ENCODE peak calls at places on chromosomes 5 and 9, in eight cellular contexts. Q is tibial nerve, P is stomach, T is H1, G is transverse colon, Y is HepG2, A is A549, I is sigmoid colon. X is an unnamed sample.

GRCh38 chr5:123422433-123423277 is 548 bp downstream of the CEP120 start:
- DNase-seq in Q (peak), P (peak), T (no peak), G (no peak), Y (peak), A (peak), I (no peak), X (no peak)

GRCh38 chr5:138212828-138213160 is 329 bp downstream of the CDC23 start:
- DNase-seq in Q (no peak), P (no peak), T (no peak), G (peak), Y (no peak), A (peak), I (no peak), X (no peak)

GRCh38 chr9:113548221-113549041 is 84.9 kb downstream of the RGS3 start:
- DNase-seq in Q (no peak), P (peak), T (no peak), G (peak), Y (peak), A (no peak), I (peak), X (peak)

GRCh38 chr9:801399-802071 is 40.0 kb upstream of the DMRT1 start:
- DNase-seq in Q (no peak), P (no peak), T (no peak), G (no peak), Y (no peak), A (no peak), I (no peak), X (no peak)

GRCh38 chr9:2307480-2307879 is 292.3 kb downstream of the SMARCA2 start:
- DNase-seq in Q (no peak), P (no peak), T (no peak), G (no peak), Y (no peak), A (no peak), I (no peak), X (no peak)

GRCh38 chr9:752201-752600 is 89.3 kb upstream of the DMRT1 start:
- DNase-seq in Q (no peak), P (no peak), T (no peak), G (no peak), Y (no peak), A (no peak), I (no peak), X (peak)

GRCh38 chr9:4865685-4866084 is 72.9 kb downstream of the RCL1 start:
- DNase-seq in Q (no peak), P (no peak), T (no peak), G (no peak), Y (no peak), A (no peak), I (no peak), X (no peak)

GRCh38 chr5:66647146-66647856 is 51.1 kb downstream of the MAST4 start:
- DNase-seq in Q (no peak), P (no peak), T (no peak), G (no peak), Y (no peak), A (no peak), I (no peak), X (no peak)

GRCh38 chr5:82467006-82467561 is 188.9 kb upstream of the RPS23 start:
- DNase-seq in Q (no peak), P (no peak), T (no peak), G (no peak), Y (no peak), A (no peak), I (no peak), X (no peak)

GRCh38 chr9:137240321-137240840 is 706 bp upstream of the TUBB4B start:
- DNase-seq in Q (peak), P (peak), T (no peak), G (peak), Y (no peak), A (no peak), I (peak), X (peak)

GRCh38 chr9:127057970-127058644 is 64.3 kb downstream of the ANGPTL2 start:
- DNase-seq in Q (no peak), P (peak), T (no peak), G (no peak), Y (no peak), A (no peak), I (no peak), X (no peak)

GRCh38 chr9:111959960-111960359 is 63.3 kb downstream of the UGCG start:
- DNase-seq in Q (no peak), P (no peak), T (no peak), G (no peak), Y (no peak), A (no peak), I (no peak), X (no peak)

GRCh38 chr9:84781431-84781830 is 111.9 kb downstream of the NTRK2 start:
- DNase-seq in Q (no peak), P (no peak), T (no peak), G (no peak), Y (peak), A (no peak), I (no peak), X (no peak)

GRCh38 chr5:168532471-168532870 is 3.4 kb downstream of the FBLL1 start:
- DNase-seq in Q (no peak), P (no peak), T (no peak), G (no peak), Y (no peak), A (no peak), I (no peak), X (no peak)

GRCh38 chr5:37308796-37309195 is 59.6 kb upstream of the CPLANE1 start:
- DNase-seq in Q (no peak), P (no peak), T (no peak), G (no peak), Y (no peak), A (no peak), I (no peak), X (no peak)

GRCh38 chr9:109408759-109409462 is 88.1 kb upstream of the EPB41L4B start:
- DNase-seq in Q (no peak), P (no peak), T (no peak), G (no peak), Y (no peak), A (no peak), I (no peak), X (no peak)

GRCh38 chr5:143200781-143201398 is 202.6 kb downstream of the NR3C1 start:
- DNase-seq in Q (no peak), P (no peak), T (no peak), G (no peak), Y (no peak), A (no peak), I (no peak), X (no peak)

GRCh38 chr5:151682240-151682639 is 4.5 kb downstream of the SPARC start:
- DNase-seq in Q (no peak), P (no peak), T (no peak), G (no peak), Y (no peak), A (no peak), I (no peak), X (no peak)

GRCh38 chr5:154238776-154239481 is 48.4 kb downstream of the GALNT10 start:
- DNase-seq in Q (no peak), P (no peak), T (no peak), G (no peak), Y (no peak), A (no peak), I (no peak), X (no peak)

GRCh38 chr5:115456056-115456455 is 88.5 kb downstream of the FEM1C start:
- DNase-seq in Q (no peak), P (no peak), T (no peak), G (no peak), Y (no peak), A (no peak), I (no peak), X (no peak)

GRCh38 chr9:100011062-100011681 is 87.6 kb downstream of the ERP44 start:
- DNase-seq in Q (no peak), P (no peak), T (no peak), G (no peak), Y (peak), A (peak), I (no peak), X (no peak)

GRCh38 chr9:83956288-83957028 is 23.6 kb downstream of the HNRNPK start:
- DNase-seq in Q (peak), P (peak), T (no peak), G (peak), Y (peak), A (peak), I (peak), X (peak)

GRCh38 chr5:4158750-4159447 is 563.3 kb downstream of the IRX1 start:
- DNase-seq in Q (no peak), P (no peak), T (no peak), G (no peak), Y (no peak), A (no peak), I (no peak), X (no peak)

GRCh38 chr9:82081507-82081906 is 92.9 kb downstream of the SPATA31D1 start:
- DNase-seq in Q (no peak), P (no peak), T (no peak), G (no peak), Y (no peak), A (no peak), I (no peak), X (no peak)

GRCh38 chr9:94692601-94693000 is 33.9 kb upstream of the AOPEP start:
- DNase-seq in Q (no peak), P (no peak), T (no peak), G (no peak), Y (peak), A (peak), I (no peak), X (no peak)

GRCh38 chr5:175797521-175798038 is 73.8 kb upstream of the CPLX2 start:
- DNase-seq in Q (no peak), P (no peak), T (peak), G (no peak), Y (peak), A (no peak), I (no peak), X (no peak)

GRCh38 chr9:76004526-76004925 is 114.1 kb downstream of the PCSK5 start:
- DNase-seq in Q (no peak), P (no peak), T (no peak), G (no peak), Y (no peak), A (no peak), I (no peak), X (no peak)

GRCh38 chr5:114360816-114361723 is 800 bp upstream of the KCNN2 start:
- DNase-seq in Q (no peak), P (no peak), T (peak), G (no peak), Y (no peak), A (peak), I (no peak), X (no peak)

GRCh38 chr9:131810351-131811170 is 70.7 kb upstream of the RAPGEF1 start:
- DNase-seq in Q (no peak), P (no peak), T (no peak), G (no peak), Y (no peak), A (peak), I (no peak), X (no peak)

GRCh38 chr5:134410822-134411221 is 859 bp downstream of the CDKN2AIPNL start:
- DNase-seq in Q (no peak), P (no peak), T (no peak), G (no peak), Y (no peak), A (no peak), I (no peak), X (no peak)

GRCh38 chr5:165722401-165722800 is 2217.0 kb downstream of the MAT2B start:
- DNase-seq in Q (no peak), P (no peak), T (no peak), G (no peak), Y (no peak), A (no peak), I (no peak), X (no peak)

GRCh38 chr9:91039125-91039834 is 237.7 kb downstream of the SYK start:
- DNase-seq in Q (no peak), P (no peak), T (no peak), G (no peak), Y (peak), A (no peak), I (no peak), X (peak)

DNA sequence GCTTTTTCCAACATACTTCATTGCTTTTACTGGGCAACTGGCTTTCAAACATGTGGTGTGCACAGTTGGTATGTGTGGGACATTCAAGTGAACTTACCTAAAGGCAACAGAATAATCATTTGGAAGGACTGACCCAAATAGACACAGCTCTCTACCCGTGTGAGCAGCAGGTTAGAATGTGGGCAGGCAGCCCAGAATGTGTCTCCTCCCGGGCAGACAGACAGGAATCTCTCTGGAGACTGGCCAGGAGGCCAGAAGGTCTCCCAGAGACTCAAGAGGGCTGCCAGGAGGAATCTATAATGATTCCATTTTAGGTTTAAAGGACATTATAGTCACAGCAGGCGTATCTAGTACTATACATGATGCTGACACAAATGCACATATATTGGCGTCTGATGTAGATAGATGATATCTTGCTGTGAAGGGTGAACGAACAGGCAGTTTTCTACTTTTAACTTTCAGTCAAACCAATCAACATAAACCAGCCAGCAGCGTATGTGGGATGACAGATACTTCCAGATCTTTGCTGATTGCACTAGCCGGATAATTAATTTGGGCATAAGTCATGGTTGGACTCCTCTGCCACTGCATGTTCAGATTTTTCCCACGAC is 297.4 kb upstream of the ZNF608 start:
- DNase-seq in Q (no peak), P (peak), T (no peak), G (peak), Y (no peak), A (peak), I (no peak), X (no peak)
- TF ChIP-seq EP300 in Q (no peak), P (no peak), T (no peak), G (no peak), Y (no peak), A (no peak), I (no peak), X (no peak)

GRCh38 chr9:123266655-123267421 is 1.5 kb downstream of the STRBP start:
- DNase-seq in Q (no peak), P (no peak), T (no peak), G (no peak), Y (no peak), A (no peak), I (no peak), X (no peak)

GRCh38 chr9:123268240-123268949 is at the start of gene STRBP:
- DNase-seq in Q (peak), P (peak), T (peak), G (peak), Y (peak), A (peak), I (peak), X (peak)

GRCh38 chr9:123269316-123269715 is 930 bp upstream of the STRBP start:
- DNase-seq in Q (no peak), P (no peak), T (no peak), G (no peak), Y (no peak), A (no peak), I (no peak), X (no peak)

GRCh38 chr9:123268950-123269302 is 540 bp upstream of the STRBP start:
- DNase-seq in Q (no peak), P (no peak), T (no peak), G (no peak), Y (no peak), A (no peak), I (no peak), X (no peak)

GRCh38 chr9:123267481-123268239 is 726 bp downstream of the STRBP start:
- DNase-seq in Q (no peak), P (peak), T (no peak), G (peak), Y (no peak), A (no peak), I (peak), X (peak)
- TF ChIP-seq EP300 in Q (no peak), P (no peak), T (no peak), G (no peak), Y (no peak), A (no peak), I (no peak), X (no peak)

DNA sequence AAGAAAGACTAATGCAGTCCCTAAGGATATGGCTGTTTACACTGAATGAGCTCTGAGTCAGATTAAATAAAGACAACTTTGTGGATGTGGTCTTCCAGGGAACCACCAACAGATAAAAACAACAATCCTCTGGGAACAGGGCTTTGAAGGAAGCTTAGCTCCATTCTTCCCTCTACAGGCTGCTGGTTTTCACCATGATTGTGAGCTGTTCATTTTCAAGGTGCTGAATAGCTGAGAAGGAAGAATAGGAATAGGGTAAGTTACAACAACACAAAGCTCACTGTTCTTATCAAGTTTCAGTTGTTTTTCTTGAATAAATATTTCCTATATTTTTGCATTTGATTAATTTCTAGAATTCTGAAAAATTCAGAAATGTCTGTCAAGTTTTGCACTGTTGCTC is 25.9 kb upstream of the PTAR1 start:
- DNase-seq in Q (no peak), P (no peak), T (no peak), G (no peak), Y (no peak), A (no peak), I (no peak), X (no peak)
- TF ChIP-seq EP300 in Q (no peak), P (no peak), T (no peak), G (no peak), Y (no peak), A (no peak), I (no peak), X (no peak)

GRCh38 chr9:133023117-133023890 is 7.5 kb upstream of the GTF3C5 start:
- DNase-seq in Q (no peak), P (peak), T (no peak), G (peak), Y (no peak), A (no peak), I (no peak), X (peak)
- TF ChIP-seq EP300 in Q (no peak), P (no peak), T (no peak), G (no peak), Y (no peak), A (no peak), I (no peak), X (no peak)

GRCh38 chr9:133237271-133237731 is 28.3 kb upstream of the OBP2B start:
- DNase-seq in Q (no peak), P (peak), T (no peak), G (no peak), Y (no peak), A (no peak), I (peak), X (no peak)
- TF ChIP-seq EP300 in Q (no peak), P (no peak), T (no peak), G (no peak), Y (no peak), A (no peak), I (no peak), X (no peak)

GRCh38 chr5:39284552-39284951 is 65.2 kb upstream of the FYB1 start:
- DNase-seq in Q (no peak), P (peak), T (no peak), G (no peak), Y (peak), A (no peak), I (no peak), X (no peak)

GRCh38 chr5:39283231-39283818 is 64.0 kb upstream of the FYB1 start:
- DNase-seq in Q (no peak), P (no peak), T (peak), G (peak), Y (peak), A (peak), I (no peak), X (no peak)
- TF ChIP-seq EP300 in Q (no peak), P (no peak), T (no peak), G (no peak), Y (no peak), A (no peak), I (no peak), X (no peak)

DNA sequence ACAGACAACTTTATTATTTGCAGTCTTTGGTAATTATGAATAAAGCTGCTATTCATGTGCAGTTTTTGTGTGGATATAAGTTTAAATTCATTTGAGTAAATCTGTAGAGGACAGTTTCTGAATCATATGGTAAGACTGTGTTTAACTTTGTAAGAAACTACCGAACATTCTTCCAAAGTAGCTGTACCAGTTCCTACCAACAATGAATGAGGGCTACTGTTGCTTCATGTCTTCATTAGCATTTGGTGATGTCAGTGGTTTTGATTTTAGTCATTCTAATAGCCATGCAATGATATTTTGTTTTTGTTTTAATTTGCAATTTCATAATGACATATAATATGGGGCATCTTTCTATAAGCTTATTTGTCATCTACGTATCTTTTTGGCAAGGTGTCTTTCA is 501.3 kb upstream of the RORB start:
- DNase-seq in Q (no peak), P (no peak), T (no peak), G (no peak), Y (no peak), A (no peak), I (no peak), X (no peak)
- TF ChIP-seq EP300 in Q (no peak), P (no peak), T (no peak), G (no peak), Y (no peak), A (no peak), I (no peak), X (no peak)

GRCh38 chr5:179791881-179792611 is 1.7 kb upstream of the LTC4S start:
- DNase-seq in Q (no peak), P (no peak), T (no peak), G (no peak), Y (no peak), A (no peak), I (peak), X (no peak)
- TF ChIP-seq EP300 in Q (no peak), P (no peak), T (no peak), G (no peak), Y (no peak), A (no peak), I (no peak), X (no peak)

X was measured in suprapubic skin.